ENCODE peak calls at places on chromosomes 4 and X, in seven cellular contexts. L is uterus, N is ascending aorta, A is stomach, P is psoas muscle, I is pancreas, W is spleen. X is an unnamed sample.
A peak's percentile ranks its signal among the peaks of the same experiment; 100 is the strongest.

GRCh38 chrX:19595036-19595435 is 79.7 kb upstream of the MAP3K15 start:
- DNase-seq in W (no peak), P (no peak), I (no peak), L (peak; percentile 26), A (no peak), N (no peak), X (no peak)

GRCh38 chrX:154370882-154371770 is 3.3 kb downstream of the FLNA start:
- DNase-seq in N (peak; percentile 95), P (peak; percentile 96), A (peak; percentile 91), L (peak; percentile 95), W (peak; percentile 97), I (peak; percentile 93), X (peak; percentile 94)

GRCh38 chrX:23756165-23756564 is 13.1 kb upstream of the ACOT9 start:
- DNase-seq in N (peak; percentile 75), L (peak; percentile 25), A (peak; percentile 63), P (peak; percentile 56), W (peak; percentile 84), I (no peak), X (peak; percentile 44)

GRCh38 chr4:106676173-106676921 is 307.8 kb upstream of the GIMD1 start:
- DNase-seq in N (no peak), A (no peak), I (no peak), W (no peak), L (no peak), P (no peak), X (no peak)

GRCh38 chr4:38902695-38903094 is 35.1 kb downstream of the FAM114A1 start:
- DNase-seq in I (no peak), L (no peak), P (no peak), A (no peak), N (no peak), W (no peak), X (no peak)

GRCh38 chr4:126364290-126364978 is 1049.7 kb downstream of the FAT4 start:
- DNase-seq in A (no peak), L (no peak), W (no peak), P (no peak), N (no peak), I (no peak), X (no peak)

GRCh38 chr4:80876810-80877209 is 153.7 kb upstream of the BMP3 start:
- DNase-seq in P (no peak), I (no peak), N (no peak), A (no peak), L (no peak), W (no peak), X (no peak)

GRCh38 chr4:78297075-78297815 is 240.1 kb downstream of the FRAS1 start:
- DNase-seq in P (no peak), A (no peak), W (no peak), I (no peak), N (no peak), L (no peak), X (no peak)

GRCh38 chr4:111283066-111283677 is 660.3 kb upstream of the PITX2 start:
- DNase-seq in L (no peak), P (peak; percentile 69), N (peak; percentile 63), A (peak; percentile 63), I (peak; percentile 37), W (no peak), X (peak; percentile 7)

GRCh38 chr4:28868831-28869230 is 1851.3 kb upstream of the PCDH7 start:
- DNase-seq in P (no peak), I (no peak), N (no peak), A (no peak), L (no peak), W (no peak), X (no peak)

GRCh38 chr4:170271723-170272122 is 182.0 kb upstream of the AADAT start:
- DNase-seq in L (no peak), N (no peak), A (no peak), P (no peak), W (no peak), I (no peak), X (no peak)

GRCh38 chr4:98828801-98829200 is 100.1 kb downstream of the EIF4E start:
- DNase-seq in W (no peak), L (no peak), I (no peak), A (no peak), P (no peak), N (no peak), X (no peak)

GRCh38 chr4:116055857-116056827 is 942.7 kb upstream of the NDST4 start:
- DNase-seq in P (no peak), W (no peak), N (no peak), I (no peak), A (no peak), L (no peak), X (no peak)

GRCh38 chr4:16721618-16722291 is 176.7 kb downstream of the LDB2 start:
- DNase-seq in P (no peak), A (no peak), I (no peak), N (no peak), L (no peak), W (no peak), X (no peak)

GRCh38 chr4:159430896-159431295 is 328.0 kb downstream of the RAPGEF2 start:
- DNase-seq in P (no peak), N (no peak), I (no peak), L (no peak), A (no peak), W (no peak), X (no peak)

GRCh38 chr4:125728568-125728967 is 413.8 kb downstream of the FAT4 start:
- DNase-seq in P (no peak), I (no peak), N (no peak), W (no peak), A (no peak), L (no peak), X (no peak)

GRCh38 chr4:20829958-20830357 is 129.7 kb downstream of the PACRGL start:
- DNase-seq in W (no peak), L (no peak), N (no peak), P (no peak), A (no peak), I (no peak), X (no peak)

GRCh38 chr4:40190880-40191815 is 5.7 kb upstream of the RHOH start:
- DNase-seq in L (no peak), N (no peak), W (no peak), A (no peak), I (no peak), P (no peak), X (no peak)

GRCh38 chr4:23171971-23172370 is 479.2 kb downstream of the GBA3 start:
- DNase-seq in A (no peak), I (no peak), W (no peak), L (no peak), P (no peak), N (no peak), X (no peak)

GRCh38 chrX:38678217-38678616 is 116.9 kb downstream of the TSPAN7 start:
- DNase-seq in N (no peak), L (no peak), A (no peak), P (no peak), W (no peak), I (no peak), X (no peak)

GRCh38 chr4:118917582-118917981 is 28.9 kb downstream of the SYNPO2 start:
- DNase-seq in N (no peak), P (no peak), L (no peak), A (no peak), W (no peak), I (no peak), X (no peak)

GRCh38 chr4:26069218-26069617 is 155.2 kb downstream of the SMIM20 start:
- DNase-seq in A (no peak), I (no peak), N (peak; percentile 39), W (no peak), L (no peak), P (no peak), X (no peak)

GRCh38 chr4:125313989-125314602 is 659 bp upstream of the FAT4 start:
- DNase-seq in N (no peak), I (no peak), L (no peak), P (no peak), W (no peak), A (no peak), X (no peak)

GRCh38 chr4:168440442-168441264 is 39.6 kb downstream of the DDX60L start:
- DNase-seq in P (no peak), I (no peak), L (no peak), N (no peak), A (no peak), W (no peak), X (no peak)

GRCh38 chr4:30716671-30717207 is 3.4 kb upstream of the PCDH7 start:
- DNase-seq in N (no peak), P (no peak), L (no peak), A (no peak), W (no peak), I (no peak), X (no peak)

GRCh38 chr4:3429651-3430050 is 12.1 kb upstream of the HGFAC start:
- DNase-seq in I (no peak), W (no peak), L (no peak), P (no peak), A (no peak), N (no peak), X (no peak)

GRCh38 chr4:23930750-23931488 is 41.1 kb upstream of the PPARGC1A start:
- DNase-seq in L (peak; percentile 19), I (peak; percentile 51), P (peak; percentile 96), W (no peak), N (peak; percentile 67), A (peak; percentile 83), X (peak; percentile 83)

GRCh38 chrX:108139303-108139702 is 47.7 kb downstream of the ATG4A start:
- DNase-seq in A (no peak), I (no peak), L (no peak), W (no peak), P (no peak), N (no peak), X (no peak)
- TF ChIP-seq CTCF in A (no peak), I (no peak), L (no peak), W (no peak), P (peak; percentile 47), N (no peak), X (peak; percentile 19)

GRCh38 chr4:128707864-128708263 is 101.6 kb upstream of the JADE1 start:
- DNase-seq in L (no peak), I (no peak), A (no peak), N (no peak), P (no peak), W (no peak), X (no peak)
- H3K4me3 ChIP-seq in L (no peak overlapping the region), I (no peak overlapping the region), A (no peak overlapping the region), N (no peak overlapping the region), P (no peak overlapping the region), W (no peak overlapping the region), X (no peak overlapping the region)

GRCh38 chrX:40832723-40833122 is 97.4 kb upstream of the MED14 start:
- DNase-seq in P (no peak), W (no peak), L (no peak), N (no peak), I (peak; percentile 38), A (no peak), X (no peak)
- H3K9me3 ChIP-seq in P (no peaks in the 10 kb centered on the region), W (no peaks in the 10 kb centered on the region), L (no peaks in the 10 kb centered on the region), N (no peaks in the 10 kb centered on the region), I (no peaks in the 10 kb centered on the region), A (no peaks in the 10 kb centered on the region), X (no peaks in the 10 kb centered on the region)

DNA sequence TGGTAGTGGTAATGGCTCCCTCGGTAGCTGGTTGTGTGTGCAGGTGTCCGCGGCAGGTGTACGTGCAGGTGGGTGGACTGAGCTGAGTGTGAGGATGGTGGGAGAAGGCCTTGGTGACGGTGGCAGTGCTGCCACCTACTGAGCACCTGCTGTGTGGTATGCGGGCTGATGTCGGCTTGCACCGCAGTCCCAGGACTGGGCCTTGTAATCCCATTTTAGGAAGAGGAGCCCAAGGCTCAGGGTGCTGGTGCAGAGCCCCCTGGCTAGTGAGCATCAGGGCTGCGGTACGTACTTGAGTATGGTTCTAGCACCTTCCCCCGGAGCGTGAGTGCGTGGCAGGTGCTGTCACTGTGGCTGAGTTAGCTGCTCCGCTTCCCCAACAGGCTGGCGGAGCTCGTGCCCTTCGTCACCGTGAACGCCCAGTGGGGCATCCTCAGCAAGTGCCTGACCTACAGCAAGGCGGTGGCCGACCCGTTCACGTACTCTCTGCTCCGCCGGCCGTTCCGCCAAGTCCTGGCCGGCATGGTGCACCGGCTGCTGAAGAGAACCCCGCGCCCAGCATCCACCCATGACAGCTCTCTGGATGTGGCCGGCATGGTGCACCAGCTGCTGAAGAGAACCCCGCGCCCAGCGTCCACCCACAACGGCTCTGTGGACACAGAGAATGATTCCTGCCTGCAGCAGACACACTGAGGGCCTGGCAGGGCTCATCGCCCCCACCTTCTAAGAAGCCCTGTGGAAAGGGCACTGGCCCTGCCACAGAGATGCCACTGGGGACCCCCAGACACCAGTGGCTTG is 5.7 kb upstream of the CPZ start:
- DNase-seq in L (peak; percentile 3), I (no peak), N (no peak), W (peak; percentile 61), P (peak; percentile 49), A (no peak), X (no peak)
- TF ChIP-seq CTCF in L (no peak), I (no peak), N (no peak), W (no peak), P (no peak), A (no peak), X (no peak)